ENCODE peak calls at places on chromosomes 11 and 22, in nine cellular contexts. Y is transverse colon; D is AG04449; W is WERI-Rb-1; L is M059J; P is caudate nucleus; H is RPMI8226; X is stimulated activated CD4-positive, alpha-beta T cell treated with anti-CD3 and anti-CD28 coated beads, Interleukin-4, amount 100 ng/mL, for 1 hour; O is GM04503. G is an unnamed sample.

GRCh38 chr11:67373916-67374570 is 645 bp upstream of the CLCF1 start:
- DNase-seq in H (peak), O (peak), X (peak), W (peak), D (peak), L (peak), Y (peak), P (no peak), G (peak)

GRCh38 chr22:40037320-40037719 is 42.6 kb downstream of the FAM83F start:
- DNase-seq in W (no peak), X (no peak), Y (no peak), P (no peak), L (no peak), D (no peak), H (no peak), O (no peak), G (no peak)

GRCh38 chr11:69896250-69896649 is 77.0 kb upstream of the FGF3 start:
- DNase-seq in D (no peak), H (no peak), L (peak), W (no peak), Y (no peak), O (no peak), X (no peak), P (no peak), G (no peak)

GRCh38 chr22:17767236-17768065 is 6.8 kb downstream of the BID start:
- DNase-seq in W (no peak), X (no peak), L (no peak), P (no peak), O (no peak), H (no peak), Y (no peak), D (no peak), G (no peak)

GRCh38 chr11:79311461-79311860 is 129.4 kb downstream of the TENM4 start:
- DNase-seq in O (no peak), P (no peak), D (no peak), X (no peak), W (no peak), Y (no peak), L (no peak), H (no peak), G (no peak)

GRCh38 chr11:88398372-88399140 is 61.0 kb upstream of the CTSC start:
- DNase-seq in L (peak), O (no peak), Y (no peak), D (no peak), H (no peak), X (no peak), W (no peak), P (no peak), G (no peak)

GRCh38 chr22:44737414-44738346 is 14.7 kb upstream of the ARHGAP8 start:
- DNase-seq in H (no peak), W (peak), O (no peak), P (no peak), Y (no peak), D (no peak), L (no peak), X (no peak), G (no peak)

GRCh38 chr22:43000441-43001175 is 14.3 kb downstream of the PACSIN2 start:
- DNase-seq in X (peak), Y (no peak), H (no peak), P (peak), O (no peak), W (no peak), L (peak), D (no peak), G (no peak)

GRCh38 chr22:31229402-31230140 is 17.5 kb downstream of the LIMK2 start:
- DNase-seq in Y (peak), D (no peak), P (no peak), H (peak), X (no peak), W (peak), O (no peak), L (peak), G (peak)

GRCh38 chr11:67120456-67120855 is 1.4 kb downstream of the KDM2A start:
- DNase-seq in X (no peak), P (no peak), H (no peak), L (peak), W (no peak), Y (no peak), O (no peak), D (no peak), G (no peak)

GRCh38 chr22:27718186-27719032 is 83.1 kb downstream of the MN1 start:
- DNase-seq in W (no peak), H (no peak), L (peak), Y (peak), X (no peak), P (peak), O (peak), D (peak), G (peak)

GRCh38 chr22:47014636-47014930 is 252.1 kb downstream of the TBC1D22A start:
- DNase-seq in H (no peak), X (no peak), D (no peak), Y (no peak), L (no peak), W (no peak), O (no peak), P (no peak), G (no peak)

GRCh38 chr11:3894128-3894731 is 38.8 kb downstream of the STIM1 start:
- DNase-seq in W (no peak), Y (peak), D (no peak), H (no peak), P (no peak), X (no peak), L (peak), O (no peak), G (peak)

GRCh38 chr11:117597083-117597482 is 199.9 kb downstream of the DSCAML1 start:
- DNase-seq in Y (peak), P (no peak), X (peak), L (peak), O (no peak), W (no peak), D (no peak), H (peak), G (no peak)

GRCh38 chr11:103110406-103110805 is 1.2 kb downstream of the DYNC2H1 start:
- DNase-seq in O (no peak), H (no peak), X (no peak), W (no peak), P (no peak), D (peak), L (peak), Y (no peak), G (no peak)

GRCh38 chr11:119108151-119108856 is 1.2 kb downstream of the C2CD2L start:
- DNase-seq in H (peak), O (no peak), L (peak), P (peak), W (no peak), D (no peak), X (no peak), Y (peak), G (no peak)

GRCh38 chr11:84890706-84891105 is 736.4 kb downstream of the DLG2 start:
- DNase-seq in D (no peak), Y (no peak), W (peak), X (no peak), L (no peak), O (no peak), H (no peak), P (no peak), G (peak)

GRCh38 chr22:26409705-26410376 is 19.2 kb upstream of the ASPHD2 start:
- DNase-seq in W (no peak), Y (no peak), O (no peak), H (no peak), P (peak), X (no peak), D (no peak), L (no peak), G (no peak)

GRCh38 chr11:2298795-2299747 is 2.6 kb downstream of the C11orf21 start:
- DNase-seq in H (peak), X (peak), O (no peak), L (peak), P (no peak), Y (peak), D (no peak), W (peak), G (no peak)

GRCh38 chr11:20670932-20671403 is 1.6 kb downstream of the NELL1 start:
- DNase-seq in L (no peak), Y (no peak), W (peak), O (no peak), X (no peak), D (no peak), H (no peak), P (no peak), G (no peak)

GRCh38 chr11:35029979-35030378 is 109.0 kb upstream of the CD44 start:
- DNase-seq in X (no peak), L (peak), H (no peak), O (peak), P (no peak), Y (no peak), W (no peak), D (no peak), G (no peak)

GRCh38 chr11:19919050-19919561 is 206.5 kb downstream of the NAV2 start:
- DNase-seq in H (no peak), W (no peak), O (peak), P (no peak), Y (peak), D (peak), X (no peak), L (peak), G (peak)

GRCh38 chr22:26887456-26887855 is 230.1 kb downstream of the MIAT start:
- DNase-seq in W (no peak), O (peak), L (peak), D (peak), X (no peak), Y (no peak), P (no peak), H (no peak), G (no peak)

G was measured in heart left ventricle.